ENCODE peak calls at places on chromosomes 4 and X, in nine cellular contexts. T is CD8-positive, alpha-beta T cell; Z is GM23338; C is mesenchymal stem cell; U is Peyer's patch; A is thoracic aorta; B is stomach; M is cardiac muscle cell; H is adrenal gland. D is an unnamed sample. For H3K4me1 and H3K27me3, the result is how much of the 10 kb centered on the place peaks cover.

GRCh38 chr4:111666826-111667360 is 478.4 kb upstream of the FAM241A start:
- DNase-seq in T (no peak), B (no peak), A (no peak), M (no peak), U (no peak), C (no peak), Z (no peak), H (no peak), D (no peak)

GRCh38 chrX:80022363-80023031 is 7.9 kb downstream of the TBX22 start:
- DNase-seq in M (no peak), T (no peak), Z (peak), H (no peak), A (no peak), U (no peak), C (no peak), B (no peak), D (no peak)

GRCh38 chr4:10619220-10619619 is 65.3 kb downstream of the CLNK start:
- DNase-seq in Z (no peak), C (no peak), A (no peak), T (no peak), B (peak), H (no peak), U (no peak), M (no peak), D (no peak)

GRCh38 chrX:68588653-68589371 is 58.7 kb upstream of the STARD8 start:
- DNase-seq in M (no peak), U (no peak), B (no peak), Z (no peak), H (no peak), T (no peak), A (no peak), C (no peak), D (no peak)

GRCh38 chr4:169268951-169269781 is 1.6 kb downstream of the SH3RF1 start:
- DNase-seq in A (no peak), B (no peak), M (peak), U (peak), T (no peak), Z (no peak), C (peak), H (no peak), D (peak)

GRCh38 chrX:119121341-119121740 is 6.3 kb downstream of the KIAA1210 start:
- DNase-seq in C (peak), M (peak), Z (no peak), H (no peak), T (no peak), U (no peak), B (no peak), A (no peak), D (no peak)

GRCh38 chrX:30612250-30612655 is 34.7 kb upstream of the TASL start:
- DNase-seq in T (no peak), U (no peak), A (no peak), H (no peak), M (no peak), B (no peak), C (no peak), Z (no peak), D (peak)

GRCh38 chrX:121150217-121150616 is 102.8 kb downstream of the GLUD2 start:
- DNase-seq in A (no peak), C (no peak), M (no peak), B (no peak), U (no peak), Z (no peak), H (no peak), T (no peak), D (no peak)

GRCh38 chr4:38785901-38786402 is 3.2 kb upstream of the TLR10 start:
- DNase-seq in C (peak), A (no peak), M (no peak), U (no peak), T (no peak), H (no peak), B (no peak), Z (no peak), D (no peak)

GRCh38 chr4:15006416-15007024 is 4.2 kb downstream of the CPEB2 start:
- DNase-seq in U (no peak), C (peak), T (no peak), B (no peak), Z (no peak), A (no peak), H (no peak), M (peak), D (peak)

GRCh38 chr4:17155486-17155885 is 257.0 kb upstream of the LDB2 start:
- DNase-seq in H (no peak), U (no peak), C (no peak), A (no peak), T (no peak), B (no peak), Z (no peak), M (peak), D (no peak)

GRCh38 chr4:173051697-173052096 is 116.9 kb upstream of the GALNT7 start:
- DNase-seq in U (no peak), B (no peak), T (no peak), M (peak), A (no peak), C (peak), H (no peak), Z (peak), D (no peak)

GRCh38 chr4:81632581-81633247 is 161.0 kb upstream of the RASGEF1B start:
- DNase-seq in U (no peak), T (no peak), C (no peak), A (no peak), H (no peak), M (peak), B (no peak), Z (no peak), D (no peak)

GRCh38 chr4:81635128-81635527 is 163.4 kb upstream of the RASGEF1B start:
- DNase-seq in A (no peak), B (no peak), T (no peak), Z (no peak), H (no peak), C (no peak), U (no peak), M (no peak), D (no peak)

GRCh38 chr4:81628489-81628888 is 156.8 kb upstream of the RASGEF1B start:
- DNase-seq in B (no peak), T (no peak), H (no peak), U (no peak), C (no peak), A (no peak), M (no peak), Z (no peak), D (peak)

GRCh38 chr4:81635747-81636146 is 164.0 kb upstream of the RASGEF1B start:
- DNase-seq in H (peak), C (no peak), Z (no peak), B (peak), T (no peak), M (no peak), A (no peak), U (peak), D (peak)

DNA sequence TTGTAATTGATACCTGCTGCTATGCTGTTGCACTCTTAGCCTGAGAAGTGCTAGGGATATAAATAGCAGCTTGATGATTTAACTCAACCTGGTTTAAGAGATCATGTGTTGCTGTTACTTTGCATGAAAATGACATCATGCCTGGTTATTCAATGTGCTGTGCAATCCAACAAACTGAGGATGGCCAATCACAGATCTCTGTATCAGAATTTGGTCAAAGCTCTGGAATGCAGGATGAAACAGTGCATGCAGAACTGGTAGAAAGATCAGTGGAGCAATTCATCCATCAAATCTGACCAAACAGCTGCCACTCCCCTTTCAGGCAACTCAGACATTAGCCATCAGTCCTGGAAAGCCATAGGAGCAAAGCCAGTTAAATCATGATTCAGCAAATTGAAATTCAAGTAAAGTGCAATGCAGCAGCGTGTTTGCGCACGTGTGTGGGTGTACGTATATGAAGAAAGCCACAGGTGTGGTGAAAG is 160.3 kb upstream of the RASGEF1B start:
- DNase-seq in B (no peak), T (no peak), M (peak), H (no peak), A (no peak), C (peak), U (no peak), Z (no peak), D (no peak)
- H3K4me1 ChIP-seq in B (under half), T (under half), M (under half), H (under half), A (under half), C (under half), U (under half), Z (under half), D (under half)

GRCh38 chr4:48979897-48980579 is 6.0 kb upstream of the CWH43 start:
- DNase-seq in H (no peak), T (no peak), A (no peak), Z (no peak), M (no peak), C (no peak), B (no peak), U (no peak), D (no peak)

GRCh38 chr4:48985976-48986653 is at the start of gene CWH43:
- DNase-seq in B (peak), A (no peak), M (no peak), C (no peak), T (no peak), Z (peak), H (no peak), U (peak), D (no peak)

GRCh38 chr4:48986654-48987164 is 634 bp downstream of the CWH43 start:
- DNase-seq in U (no peak), H (no peak), M (no peak), A (no peak), B (no peak), Z (no peak), C (no peak), T (no peak), D (no peak)

GRCh38 chr4:48989461-48990203 is 3.6 kb downstream of the CWH43 start:
- DNase-seq in T (no peak), A (no peak), B (no peak), H (no peak), M (no peak), C (no peak), Z (no peak), U (no peak), D (no peak)

GRCh38 chr4:48985602-48985975 is 486 bp upstream of the CWH43 start:
- DNase-seq in Z (no peak), B (no peak), C (no peak), M (no peak), A (no peak), H (no peak), U (no peak), T (no peak), D (no peak)
- H3K27me3 ChIP-seq in Z (half or more), B (under half), C (under half), M (half or more), A (under half), H (under half), U (under half), T (under half), D (under half)

GRCh38 chrX:107979534-107979933 is 2.6 kb downstream of the TEX13B start:
- DNase-seq in T (no peak), B (no peak), H (no peak), Z (no peak), A (no peak), U (no peak), M (no peak), C (no peak), D (no peak)
- H3K4me1 ChIP-seq in T (under half), B (under half), H (under half), Z (under half), A (under half), U (under half), M (under half), C (under half), D (under half)

DNA sequence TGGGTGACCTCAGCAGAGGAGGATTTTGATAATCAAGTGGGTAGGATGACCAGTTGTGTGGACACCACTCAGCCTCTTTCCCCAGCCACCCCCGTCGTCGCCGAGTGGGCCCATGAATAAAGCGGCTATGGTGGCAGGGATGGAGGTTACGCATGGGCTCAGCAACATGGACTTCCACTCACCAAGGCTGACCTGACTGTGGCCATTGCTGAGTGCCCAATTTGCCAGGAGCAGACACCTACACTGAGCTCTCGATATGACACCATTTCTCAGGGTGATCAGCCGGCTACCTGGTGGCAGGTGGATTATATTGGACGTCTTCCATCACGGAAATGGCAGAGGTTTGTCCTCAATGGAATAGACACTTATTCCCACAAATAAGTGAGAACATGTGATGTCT is 361.3 kb downstream of the KLHL4 start:
- DNase-seq in H (no peak), B (no peak), M (no peak), U (no peak), A (no peak), T (no peak), Z (no peak), C (no peak), D (no peak)
- H3K27me3 ChIP-seq in H (under half), B (under half), M (under half), U (under half), A (under half), T (under half), Z (under half), C (under half), D (under half)

DNA sequence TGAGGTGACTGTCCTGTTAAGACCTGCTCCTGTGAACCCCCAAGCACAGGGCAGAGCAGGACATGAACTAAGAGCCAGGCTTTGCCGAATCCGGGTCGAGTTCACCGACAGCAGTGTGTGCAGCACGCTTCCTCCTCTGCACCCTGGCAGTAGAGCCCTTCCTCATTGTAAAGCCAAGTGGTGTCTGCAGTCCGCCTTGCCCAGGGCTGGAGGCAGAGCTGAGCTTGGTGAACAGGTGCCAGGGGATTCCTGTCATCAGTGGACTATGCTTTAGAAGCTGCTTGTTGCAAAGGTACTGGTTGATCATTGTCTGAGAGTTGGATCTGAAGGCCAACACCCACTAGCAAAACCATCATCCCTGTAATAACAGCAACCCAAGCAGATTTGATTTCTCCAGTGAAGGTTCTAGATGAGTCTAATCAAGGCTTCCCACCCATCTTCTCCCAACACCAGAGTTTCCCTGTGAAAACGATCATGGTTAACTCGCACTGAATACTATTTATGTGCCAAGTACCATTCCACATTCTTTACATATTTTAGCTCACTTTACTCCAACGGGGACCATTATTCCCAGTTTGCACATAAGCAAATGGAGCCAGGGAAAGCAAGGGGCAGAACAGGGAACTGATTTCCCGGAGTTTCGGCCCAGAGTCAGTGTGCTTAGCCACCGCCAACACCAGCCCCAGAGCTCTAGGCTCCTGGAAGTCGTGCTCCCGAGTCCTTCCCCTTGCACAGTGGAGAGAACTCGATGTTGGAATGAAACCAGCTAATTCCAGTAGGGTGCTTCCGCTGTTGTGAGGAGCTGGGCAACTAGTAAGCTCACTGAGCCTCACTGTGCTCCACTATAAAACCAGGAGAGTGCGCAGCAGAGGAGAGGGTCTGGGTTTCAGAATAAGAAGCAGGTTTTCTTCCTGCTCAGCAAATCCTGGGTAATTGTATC is 1.4 kb upstream of the SLC34A2 start:
- DNase-seq in C (no peak), Z (peak), M (peak), A (no peak), H (no peak), B (no peak), U (no peak), T (no peak), D (peak)
- H3K4me1 ChIP-seq in C (under half), Z (under half), M (under half), A (under half), H (under half), B (under half), U (under half), T (under half), D (under half)

GRCh38 chrX:84174348-84174747 is 13.7 kb downstream of the RPS6KA6 start:
- DNase-seq in C (no peak), B (no peak), A (no peak), T (no peak), U (no peak), H (no peak), M (no peak), Z (no peak), D (no peak)
- H3K27me3 ChIP-seq in C (under half), B (under half), A (under half), T (under half), U (under half), H (under half), M (under half), Z (under half), D (under half)

DNA sequence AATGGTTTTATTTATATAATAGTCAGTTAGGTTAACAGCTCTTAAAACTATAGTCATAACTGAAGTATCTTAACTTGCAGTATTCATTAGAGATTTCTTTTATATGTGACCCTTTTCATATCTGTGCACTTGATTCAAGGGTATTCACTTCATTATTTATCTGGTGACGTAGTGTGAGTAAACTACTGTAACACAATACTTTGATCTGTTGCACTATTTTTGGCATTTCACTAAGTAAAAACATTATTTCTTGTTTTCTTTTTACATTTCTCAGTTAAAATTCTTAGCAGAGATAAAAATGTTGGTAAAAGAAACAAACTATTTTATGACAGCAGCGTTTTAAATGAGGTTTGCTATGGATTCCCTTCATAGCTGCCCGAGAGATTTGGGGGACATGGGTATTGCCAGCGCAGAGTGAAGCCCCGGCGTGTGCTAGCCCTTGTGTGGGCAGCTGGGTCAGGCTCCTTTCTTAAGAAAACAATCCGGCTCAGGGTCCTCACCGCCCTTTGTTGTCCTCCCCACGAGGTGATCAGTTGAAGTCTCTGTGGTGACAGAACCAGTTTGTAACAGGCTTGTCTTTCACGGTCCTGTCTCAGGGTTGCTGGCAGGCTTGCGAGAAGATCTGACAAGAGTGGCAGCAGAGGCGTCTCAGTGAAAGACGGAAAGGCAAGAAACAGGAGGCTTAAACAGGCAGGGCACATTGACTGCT is 293.4 kb downstream of the BMPR1B start:
- DNase-seq in H (no peak), A (no peak), C (no peak), T (no peak), Z (peak), B (no peak), U (no peak), M (no peak), D (no peak)
- H3K4me1 ChIP-seq in H (under half), A (half or more), C (under half), T (under half), Z (under half), B (under half), U (under half), M (under half), D (under half)

DNA sequence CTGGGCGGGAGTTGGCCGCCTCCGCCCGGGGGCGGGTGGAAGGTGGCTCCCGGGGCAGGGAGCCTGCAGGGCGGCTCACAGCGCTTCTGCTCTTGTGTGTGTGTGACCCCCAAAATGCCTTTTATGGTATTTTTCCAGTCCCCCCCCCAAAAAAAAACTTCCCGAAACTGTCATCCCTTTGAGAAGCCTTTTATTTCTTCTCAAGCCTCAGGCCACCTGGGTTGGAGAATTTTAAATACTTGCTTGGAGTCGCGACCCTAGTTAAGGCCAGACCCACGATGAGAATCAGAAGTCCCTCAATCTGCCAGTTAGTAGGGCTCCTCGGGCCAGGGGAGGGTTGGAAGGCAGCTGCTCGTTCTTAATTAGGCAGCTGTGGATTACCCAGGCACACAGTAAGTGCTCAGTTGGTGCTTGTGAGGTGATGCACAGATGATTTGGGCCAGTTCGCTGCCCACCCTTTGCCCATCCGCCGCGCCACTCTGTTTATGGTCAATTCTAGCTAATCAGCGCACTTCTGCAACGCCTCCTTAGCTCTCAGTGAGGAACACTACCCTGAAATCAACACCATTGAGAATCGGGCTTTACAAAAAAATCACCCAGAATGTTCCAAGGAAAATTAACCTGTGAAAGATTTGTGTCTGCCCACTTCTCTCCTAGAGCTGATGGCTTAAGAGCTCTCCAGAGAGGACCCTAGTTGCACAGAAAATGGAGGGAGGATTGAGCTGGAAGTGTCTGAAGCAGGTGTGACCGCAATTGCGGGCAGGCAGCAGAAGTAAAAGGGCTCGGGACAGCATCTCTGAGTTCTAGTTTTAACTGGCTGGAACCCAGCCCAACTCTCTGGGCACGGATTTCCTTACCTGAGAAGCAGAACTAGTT is 648 bp upstream of the SCD5 start:
- DNase-seq in A (no peak), M (no peak), U (no peak), Z (peak), C (no peak), H (no peak), T (no peak), B (peak), D (no peak)
- H3K27me3 ChIP-seq in A (under half), M (half or more), U (under half), Z (half or more), C (under half), H (under half), T (under half), B (under half), D (under half)